ENCODE peak calls at places on chromosomes 7 and 10, in seven cellular contexts. A, R, H, F, V, K and M are unnamed samples.
A peak's percentile ranks its signal among the peaks of the same experiment; 100 is the strongest.

GRCh38 chr10:48363617-48364355 is 57.3 kb downstream of the MAPK8 start:
- DNase-seq in A (peak; percentile 24), R (no peak), H (peak; percentile 29), F (no peak), V (no peak), K (peak; percentile 46), M (peak; percentile 51)

GRCh38 chr10:15106352-15107013 is 9.3 kb downstream of the RPP38 start:
- DNase-seq in A (peak; percentile 57), R (peak; percentile 77), H (peak; percentile 85), F (no peak), V (peak; percentile 77), K (peak; percentile 83), M (peak; percentile 53)

GRCh38 chr7:9900339-9900738 is 1073.3 kb upstream of the PHF14 start:
- DNase-seq in A (no peak), R (no peak), H (no peak), F (no peak), V (no peak), K (no peak), M (no peak)

GRCh38 chr10:48468130-48468790 is 136.6 kb downstream of the ARHGAP22 start:
- DNase-seq in A (no peak), R (no peak), H (peak; percentile 7), F (no peak), V (no peak), K (no peak), M (no peak)

GRCh38 chr7:153190452-153190851 is 430.9 kb downstream of the ACTR3B start:
- DNase-seq in A (no peak), R (no peak), H (no peak), F (no peak), V (no peak), K (no peak), M (no peak)

GRCh38 chr10:125096371-125096770 is 64.0 kb downstream of the CTBP2 start:
- DNase-seq in A (no peak), R (no peak), H (no peak), F (no peak), V (no peak), K (no peak), M (no peak)

GRCh38 chr10:115963848-115964247 is 309.2 kb downstream of the GFRA1 start:
- DNase-seq in A (no peak), R (no peak), H (no peak), F (no peak), V (no peak), K (peak; percentile 34), M (no peak)

GRCh38 chr10:110407301-110408170 is 90.2 kb upstream of the DUSP5 start:
- DNase-seq in A (no peak), R (no peak), H (no peak), F (no peak), V (no peak), K (no peak), M (peak; percentile 60)

GRCh38 chr7:86931439-86931838 is 128.0 kb downstream of the ELAPOR2 start:
- DNase-seq in A (no peak), R (no peak), H (no peak), F (no peak), V (no peak), K (no peak), M (no peak)

GRCh38 chr7:134985894-134986362 is 380 bp upstream of the AGBL3 start:
- DNase-seq in A (no peak), R (no peak), H (no peak), F (no peak), V (no peak), K (no peak), M (no peak)

GRCh38 chr10:53548664-53549063 is 776.1 kb upstream of the MBL2 start:
- DNase-seq in A (no peak), R (no peak), H (no peak), F (no peak), V (no peak), K (no peak), M (no peak)

GRCh38 chr10:23013581-23014335 is 81.6 kb upstream of the MSRB2 start:
- DNase-seq in A (no peak), R (no peak), H (no peak), F (no peak), V (no peak), K (no peak), M (no peak)

GRCh38 chr10:48448796-48449195 is 142.3 kb downstream of the MAPK8 start:
- DNase-seq in A (no peak), R (no peak), H (no peak), F (no peak), V (no peak), K (peak; percentile 43), M (peak; percentile 78)

GRCh38 chr10:61503051-61503450 is 49.9 kb upstream of the TMEM26 start:
- DNase-seq in A (no peak), R (no peak), H (no peak), F (no peak), V (no peak), K (peak; percentile 2), M (peak; percentile 71)

GRCh38 chr10:125605167-125605566 is 77.8 kb downstream of the TEX36 start:
- DNase-seq in A (no peak), R (no peak), H (no peak), F (no peak), V (no peak), K (peak; percentile 40), M (peak; percentile 40)

GRCh38 chr7:158321936-158322615 is 265.5 kb downstream of the PTPRN2 start:
- DNase-seq in A (no peak), R (no peak), H (no peak), F (no peak), V (no peak), K (no peak), M (no peak)

GRCh38 chr10:92079003-92079402 is 155.4 kb downstream of the BTAF1 start:
- DNase-seq in A (no peak), R (no peak), H (no peak), F (no peak), V (no peak), K (no peak), M (no peak)

GRCh38 chr10:92082583-92083280 is 159.2 kb downstream of the BTAF1 start:
- DNase-seq in A (no peak), R (no peak), H (no peak), F (no peak), V (no peak), K (no peak), M (no peak)

GRCh38 chr10:92076722-92077121 is 153.2 kb downstream of the BTAF1 start:
- DNase-seq in A (no peak), R (no peak), H (no peak), F (no peak), V (no peak), K (no peak), M (no peak)

GRCh38 chr10:92081641-92082040 is 158.1 kb downstream of the BTAF1 start:
- DNase-seq in A (no peak), R (no peak), H (no peak), F (no peak), V (no peak), K (no peak), M (peak; percentile 70)

GRCh38 chr10:92080244-92080643 is 156.7 kb downstream of the BTAF1 start:
- DNase-seq in A (no peak), R (no peak), H (no peak), F (no peak), V (no peak), K (no peak), M (no peak)
- TF ChIP-seq CTCF in A (no peak), R (no peak), H (no peak), F (no peak), V (no peak), K (no peak), M (no peak)

GRCh38 chr10:119917777-119918176 is 25.2 kb downstream of the SEC23IP start:
- DNase-seq in A (no peak), R (no peak), H (no peak), F (no peak), V (no peak), K (no peak), M (no peak)
- TF ChIP-seq CTCF in A (no peak), R (no peak), H (no peak), F (no peak), V (no peak), K (peak; percentile 8), M (no peak)

DNA sequence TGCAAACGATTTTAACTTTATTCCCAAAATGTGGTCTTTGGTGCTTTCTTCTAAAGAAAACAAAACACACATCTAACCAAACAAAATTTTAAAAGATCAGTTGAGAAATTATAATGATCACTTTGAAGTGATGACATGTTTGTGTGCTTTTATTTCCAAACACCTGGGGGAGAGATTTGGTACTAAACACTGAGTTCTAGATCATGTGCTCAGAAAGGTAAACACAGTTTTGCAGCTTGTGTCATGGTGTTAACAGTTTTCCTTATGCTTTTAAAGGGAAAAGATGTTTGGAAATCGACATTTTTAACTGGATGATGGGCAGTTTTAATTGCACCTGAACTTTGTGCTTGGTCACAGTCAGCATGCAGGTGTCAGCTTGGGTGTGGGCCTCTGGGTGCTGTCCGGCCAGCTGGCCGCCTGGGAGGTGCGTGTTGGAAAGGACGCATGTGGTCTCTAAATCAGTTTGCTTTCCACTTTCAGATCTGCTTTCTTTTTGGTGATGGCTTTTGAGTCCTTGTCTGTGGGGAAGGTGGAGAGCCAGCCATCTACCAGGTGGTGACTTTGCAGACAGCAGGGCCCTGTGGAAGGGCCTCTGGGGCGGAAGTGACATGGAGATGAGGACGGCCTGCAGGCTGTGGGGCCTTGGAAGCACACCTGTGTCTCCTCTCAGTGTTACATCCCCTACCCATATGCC is 59.2 kb downstream of the WDR37 start:
- DNase-seq in A (no peak), R (no peak), H (peak; percentile 20), F (no peak), V (no peak), K (no peak), M (no peak)
- TF ChIP-seq CTCF in A (no peak), R (no peak), H (no peak), F (no peak), V (no peak), K (no peak), M (no peak)

GRCh38 chr7:33841658-33842057 is 63.7 kb upstream of the BMPER start:
- DNase-seq in A (no peak), R (no peak), H (no peak), F (no peak), V (no peak), K (peak; percentile 21), M (no peak)

GRCh38 chr7:33837356-33837851 is 67.9 kb upstream of the BMPER start:
- DNase-seq in A (no peak), R (no peak), H (no peak), F (no peak), V (no peak), K (no peak), M (no peak)

GRCh38 chr7:33832326-33832725 is 73.0 kb upstream of the BMPER start:
- DNase-seq in A (no peak), R (no peak), H (no peak), F (no peak), V (no peak), K (no peak), M (no peak)

GRCh38 chr7:33841031-33841430 is 64.3 kb upstream of the BMPER start:
- DNase-seq in A (no peak), R (no peak), H (no peak), F (no peak), V (no peak), K (no peak), M (no peak)

DNA sequence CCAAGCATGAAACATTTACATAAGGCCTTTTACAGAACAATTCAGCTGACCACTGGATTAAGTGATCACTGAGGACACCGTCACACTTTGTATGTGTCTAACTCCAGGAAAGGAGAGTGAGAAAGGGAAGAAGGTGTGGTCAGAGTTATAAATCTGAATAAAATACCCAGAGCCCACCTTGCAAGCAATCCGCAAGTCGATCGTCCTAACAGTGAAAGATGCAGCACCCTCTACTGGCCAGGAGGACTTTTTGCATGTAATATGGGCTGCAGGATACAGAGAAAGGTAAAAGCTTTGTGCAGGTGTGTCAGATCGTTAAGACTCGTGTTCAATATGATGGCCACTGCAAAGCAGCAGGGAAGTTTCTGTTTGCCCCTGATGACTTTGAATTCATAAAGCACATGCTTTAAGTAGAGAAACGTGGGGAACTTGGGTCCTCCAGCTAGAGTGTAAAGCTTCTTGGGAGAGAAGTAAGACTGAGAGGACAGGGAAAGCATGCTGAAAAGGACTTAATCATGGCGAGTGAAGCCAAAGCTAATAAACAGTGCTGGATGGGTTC is 68.5 kb upstream of the BMPER start:
- DNase-seq in A (no peak), R (no peak), H (no peak), F (no peak), V (no peak), K (no peak), M (no peak)
- TF ChIP-seq CTCF in A (no peak), R (no peak), H (no peak), F (no peak), V (peak; percentile 64), K (peak; percentile 49), M (no peak)